ENCODE peak calls at places on chromosomes 3 and 15, in six cellular contexts. One of them, this sample, is unnamed. For H3K9me3, the result is how much of the 10 kb centered on the place peaks cover.

GRCh38 chr3:12005951-12006625 is 1.9 kb downstream of the SYN2 start:
- DNase-seq in CD4-positive, CD25-positive, alpha-beta regulatory T cell: no peak
- DNase-seq in tibial nerve: no peak
- DNase-seq in sigmoid colon: no peak
- DNase-seq in Caco-2: no peak
- DNase-seq in right lobe of liver: no peak
- DNase-seq in this sample: no peak

GRCh38 chr3:193737191-193737751 is 144.3 kb downstream of the OPA1 start:
- DNase-seq in tibial nerve: no peak
- DNase-seq in right lobe of liver: no peak
- DNase-seq in Caco-2: no peak
- DNase-seq in sigmoid colon: no peak
- DNase-seq in CD4-positive, CD25-positive, alpha-beta regulatory T cell: no peak
- DNase-seq in this sample: no peak

GRCh38 chr3:62546266-62546665 is 172.9 kb upstream of the FEZF2 start:
- DNase-seq in Caco-2: no peak
- DNase-seq in right lobe of liver: no peak
- DNase-seq in CD4-positive, CD25-positive, alpha-beta regulatory T cell: no peak
- DNase-seq in sigmoid colon: no peak
- DNase-seq in tibial nerve: no peak
- DNase-seq in this sample: no peak

GRCh38 chr3:196969001-196969659 is 497 bp upstream of the PIGZ start:
- DNase-seq in tibial nerve: no peak
- DNase-seq in CD4-positive, CD25-positive, alpha-beta regulatory T cell: peak
- DNase-seq in sigmoid colon: no peak
- DNase-seq in right lobe of liver: no peak
- DNase-seq in Caco-2: peak
- DNase-seq in this sample: no peak

GRCh38 chr3:158452324-158452723 is 118.7 kb upstream of the MLF1 start:
- DNase-seq in right lobe of liver: no peak
- DNase-seq in sigmoid colon: no peak
- DNase-seq in CD4-positive, CD25-positive, alpha-beta regulatory T cell: no peak
- DNase-seq in tibial nerve: no peak
- DNase-seq in Caco-2: no peak
- DNase-seq in this sample: no peak

GRCh38 chr15:90839187-90840071 is 29.0 kb upstream of the FURIN start:
- DNase-seq in Caco-2: no peak
- DNase-seq in right lobe of liver: no peak
- DNase-seq in sigmoid colon: no peak
- DNase-seq in CD4-positive, CD25-positive, alpha-beta regulatory T cell: no peak
- DNase-seq in tibial nerve: no peak
- DNase-seq in this sample: no peak

GRCh38 chr15:28896944-28897343 is 11.2 kb downstream of the APBA2 start:
- DNase-seq in CD4-positive, CD25-positive, alpha-beta regulatory T cell: no peak
- DNase-seq in right lobe of liver: no peak
- DNase-seq in tibial nerve: no peak
- DNase-seq in Caco-2: no peak
- DNase-seq in sigmoid colon: no peak
- DNase-seq in this sample: no peak

GRCh38 chr3:129627350-129628168 is 21.1 kb upstream of the PLXND1 start:
- DNase-seq in CD4-positive, CD25-positive, alpha-beta regulatory T cell: peak
- DNase-seq in sigmoid colon: peak
- DNase-seq in right lobe of liver: peak
- DNase-seq in tibial nerve: peak
- DNase-seq in Caco-2: peak
- DNase-seq in this sample: peak

GRCh38 chr3:122598556-122598955 is 21.1 kb downstream of the PARP15 start:
- DNase-seq in Caco-2: no peak
- DNase-seq in tibial nerve: no peak
- DNase-seq in right lobe of liver: no peak
- DNase-seq in sigmoid colon: no peak
- DNase-seq in CD4-positive, CD25-positive, alpha-beta regulatory T cell: no peak
- DNase-seq in this sample: no peak

GRCh38 chr3:59608356-59608755 is 558.5 kb upstream of the CFAP20DC start:
- DNase-seq in sigmoid colon: no peak
- DNase-seq in Caco-2: no peak
- DNase-seq in right lobe of liver: no peak
- DNase-seq in CD4-positive, CD25-positive, alpha-beta regulatory T cell: no peak
- DNase-seq in tibial nerve: no peak
- DNase-seq in this sample: no peak

GRCh38 chr3:185365281-185366211 is 2.6 kb downstream of the MAP3K13 start:
- DNase-seq in Caco-2: peak
- DNase-seq in sigmoid colon: no peak
- DNase-seq in CD4-positive, CD25-positive, alpha-beta regulatory T cell: no peak
- DNase-seq in right lobe of liver: no peak
- DNase-seq in tibial nerve: no peak
- DNase-seq in this sample: no peak

GRCh38 chr3:188469228-188469885 is 315.4 kb downstream of the LPP start:
- DNase-seq in right lobe of liver: no peak
- DNase-seq in CD4-positive, CD25-positive, alpha-beta regulatory T cell: no peak
- DNase-seq in tibial nerve: peak
- DNase-seq in sigmoid colon: no peak
- DNase-seq in Caco-2: no peak
- DNase-seq in this sample: no peak

GRCh38 chr3:183809209-183809608 is 16.2 kb downstream of the MAP6D1 start:
- DNase-seq in Caco-2: no peak
- DNase-seq in right lobe of liver: no peak
- DNase-seq in CD4-positive, CD25-positive, alpha-beta regulatory T cell: no peak
- DNase-seq in sigmoid colon: no peak
- DNase-seq in tibial nerve: no peak
- DNase-seq in this sample: no peak

GRCh38 chr3:161443921-161444457 is 52.6 kb upstream of the OTOL1 start:
- DNase-seq in CD4-positive, CD25-positive, alpha-beta regulatory T cell: no peak
- DNase-seq in Caco-2: no peak
- DNase-seq in right lobe of liver: no peak
- DNase-seq in tibial nerve: no peak
- DNase-seq in sigmoid colon: no peak
- DNase-seq in this sample: no peak

GRCh38 chr3:176741648-176742047 is 455.6 kb downstream of the TBL1XR1 start:
- DNase-seq in tibial nerve: no peak
- DNase-seq in right lobe of liver: no peak
- DNase-seq in sigmoid colon: no peak
- DNase-seq in Caco-2: no peak
- DNase-seq in CD4-positive, CD25-positive, alpha-beta regulatory T cell: no peak
- DNase-seq in this sample: no peak

GRCh38 chr3:23078735-23079134 is 124.4 kb upstream of the UBE2E2 start:
- DNase-seq in sigmoid colon: no peak
- DNase-seq in CD4-positive, CD25-positive, alpha-beta regulatory T cell: no peak
- DNase-seq in tibial nerve: no peak
- DNase-seq in Caco-2: no peak
- DNase-seq in right lobe of liver: no peak
- DNase-seq in this sample: no peak

GRCh38 chr3:11661827-11662226 is 18.1 kb upstream of the VGLL4 start:
- DNase-seq in CD4-positive, CD25-positive, alpha-beta regulatory T cell: no peak
- DNase-seq in sigmoid colon: no peak
- DNase-seq in Caco-2: no peak
- DNase-seq in tibial nerve: no peak
- DNase-seq in right lobe of liver: no peak
- DNase-seq in this sample: no peak

GRCh38 chr3:149009732-149010131 is 18.4 kb downstream of the GYG1 start:
- DNase-seq in Caco-2: no peak
- DNase-seq in sigmoid colon: no peak
- DNase-seq in right lobe of liver: no peak
- DNase-seq in CD4-positive, CD25-positive, alpha-beta regulatory T cell: peak
- DNase-seq in tibial nerve: no peak
- DNase-seq in this sample: no peak

GRCh38 chr15:101532865-101533264 is 43.4 kb upstream of the PCSK6 start:
- DNase-seq in Caco-2: no peak
- DNase-seq in right lobe of liver: no peak
- DNase-seq in sigmoid colon: peak
- DNase-seq in CD4-positive, CD25-positive, alpha-beta regulatory T cell: no peak
- DNase-seq in tibial nerve: no peak
- DNase-seq in this sample: no peak

GRCh38 chr15:68930268-68931022 is at the start of gene SPESP1:
- DNase-seq in CD4-positive, CD25-positive, alpha-beta regulatory T cell: peak
- DNase-seq in sigmoid colon: peak
- DNase-seq in right lobe of liver: peak
- DNase-seq in tibial nerve: peak
- DNase-seq in Caco-2: no peak
- DNase-seq in this sample: peak

GRCh38 chr15:38412466-38412865 is 41.5 kb upstream of the FAM98B start:
- DNase-seq in tibial nerve: no peak
- DNase-seq in CD4-positive, CD25-positive, alpha-beta regulatory T cell: no peak
- DNase-seq in right lobe of liver: no peak
- DNase-seq in Caco-2: no peak
- DNase-seq in sigmoid colon: no peak
- DNase-seq in this sample: no peak

GRCh38 chr3:183435701-183436100 is 7.3 kb upstream of the MCF2L2 start:
- DNase-seq in Caco-2: no peak
- DNase-seq in right lobe of liver: no peak
- DNase-seq in CD4-positive, CD25-positive, alpha-beta regulatory T cell: no peak
- DNase-seq in tibial nerve: no peak
- DNase-seq in sigmoid colon: no peak
- DNase-seq in this sample: no peak

GRCh38 chr3:11464356-11464755 is 179.4 kb downstream of the VGLL4 start:
- DNase-seq in CD4-positive, CD25-positive, alpha-beta regulatory T cell: no peak
- DNase-seq in right lobe of liver: no peak
- DNase-seq in sigmoid colon: no peak
- DNase-seq in tibial nerve: no peak
- DNase-seq in Caco-2: no peak
- DNase-seq in this sample: no peak

GRCh38 chr3:22982981-22983582 is 220.0 kb upstream of the UBE2E2 start:
- DNase-seq in tibial nerve: no peak
- DNase-seq in sigmoid colon: no peak
- DNase-seq in right lobe of liver: no peak
- DNase-seq in Caco-2: no peak
- DNase-seq in CD4-positive, CD25-positive, alpha-beta regulatory T cell: no peak
- DNase-seq in this sample: no peak

GRCh38 chr3:54660599-54661210 is 267.2 kb downstream of the LRTM1 start:
- DNase-seq in CD4-positive, CD25-positive, alpha-beta regulatory T cell: no peak
- DNase-seq in sigmoid colon: peak
- DNase-seq in right lobe of liver: no peak
- DNase-seq in tibial nerve: no peak
- DNase-seq in Caco-2: no peak
- DNase-seq in this sample: no peak

GRCh38 chr3:42660898-42661297 is 7.4 kb downstream of the ZBTB47 start:
- DNase-seq in CD4-positive, CD25-positive, alpha-beta regulatory T cell: no peak
- DNase-seq in tibial nerve: no peak
- DNase-seq in right lobe of liver: no peak
- DNase-seq in sigmoid colon: no peak
- DNase-seq in Caco-2: no peak
- DNase-seq in this sample: no peak

GRCh38 chr3:172285844-172286243 is 162.4 kb downstream of the GHSR start:
- DNase-seq in CD4-positive, CD25-positive, alpha-beta regulatory T cell: no peak
- DNase-seq in Caco-2: no peak
- DNase-seq in right lobe of liver: no peak
- DNase-seq in tibial nerve: no peak
- DNase-seq in sigmoid colon: no peak
- DNase-seq in this sample: no peak

GRCh38 chr15:95715116-95715888 is 615.2 kb upstream of the NR2F2 start:
- DNase-seq in CD4-positive, CD25-positive, alpha-beta regulatory T cell: no peak
- DNase-seq in sigmoid colon: no peak
- DNase-seq in Caco-2: no peak
- DNase-seq in tibial nerve: no peak
- DNase-seq in right lobe of liver: no peak
- DNase-seq in this sample: no peak

GRCh38 chr15:23588268-23588667 is 22.8 kb downstream of the MKRN3 start:
- DNase-seq in Caco-2: peak
- DNase-seq in tibial nerve: no peak
- DNase-seq in right lobe of liver: no peak
- DNase-seq in CD4-positive, CD25-positive, alpha-beta regulatory T cell: no peak
- DNase-seq in sigmoid colon: no peak
- DNase-seq in this sample: no peak
- H3K9me3 ChIP-seq in Caco-2: under half
- H3K9me3 ChIP-seq in tibial nerve: under half
- H3K9me3 ChIP-seq in right lobe of liver: under half
- H3K9me3 ChIP-seq in CD4-positive, CD25-positive, alpha-beta regulatory T cell: under half
- H3K9me3 ChIP-seq in sigmoid colon: under half
- H3K9me3 ChIP-seq in this sample: under half

GRCh38 chr15:27458370-27459084 is 487.5 kb downstream of the GABRG3 start:
- DNase-seq in CD4-positive, CD25-positive, alpha-beta regulatory T cell: no peak
- DNase-seq in Caco-2: no peak
- DNase-seq in sigmoid colon: no peak
- DNase-seq in right lobe of liver: no peak
- DNase-seq in tibial nerve: no peak
- DNase-seq in this sample: no peak
- H3K9me3 ChIP-seq in CD4-positive, CD25-positive, alpha-beta regulatory T cell: under half
- H3K9me3 ChIP-seq in Caco-2: under half
- H3K9me3 ChIP-seq in sigmoid colon: under half
- H3K9me3 ChIP-seq in right lobe of liver: under half
- H3K9me3 ChIP-seq in tibial nerve: under half
- H3K9me3 ChIP-seq in this sample: under half

GRCh38 chr15:25247418-25248030 is 191.3 kb downstream of the UBE3A start:
- DNase-seq in right lobe of liver: peak
- DNase-seq in sigmoid colon: no peak
- DNase-seq in CD4-positive, CD25-positive, alpha-beta regulatory T cell: no peak
- DNase-seq in Caco-2: no peak
- DNase-seq in tibial nerve: no peak
- DNase-seq in this sample: no peak
- H3K9me3 ChIP-seq in right lobe of liver: under half
- H3K9me3 ChIP-seq in sigmoid colon: under half
- H3K9me3 ChIP-seq in CD4-positive, CD25-positive, alpha-beta regulatory T cell: half or more
- H3K9me3 ChIP-seq in Caco-2: under half
- H3K9me3 ChIP-seq in tibial nerve: half or more
- H3K9me3 ChIP-seq in this sample: under half

GRCh38 chr15:20346082-20346805 is 195.4 kb downstream of the GOLGA6L6 start:
- DNase-seq in Caco-2: no peak
- DNase-seq in tibial nerve: no peak
- DNase-seq in right lobe of liver: no peak
- DNase-seq in sigmoid colon: peak
- DNase-seq in CD4-positive, CD25-positive, alpha-beta regulatory T cell: no peak
- DNase-seq in this sample: no peak

GRCh38 chr15:20345401-20345958 is 196.1 kb downstream of the GOLGA6L6 start:
- DNase-seq in right lobe of liver: no peak
- DNase-seq in CD4-positive, CD25-positive, alpha-beta regulatory T cell: no peak
- DNase-seq in tibial nerve: no peak
- DNase-seq in sigmoid colon: peak
- DNase-seq in Caco-2: peak
- DNase-seq in this sample: no peak

GRCh38 chr15:20348900-20349773 is 192.5 kb downstream of the GOLGA6L6 start:
- DNase-seq in tibial nerve: no peak
- DNase-seq in Caco-2: no peak
- DNase-seq in CD4-positive, CD25-positive, alpha-beta regulatory T cell: no peak
- DNase-seq in sigmoid colon: peak
- DNase-seq in right lobe of liver: no peak
- DNase-seq in this sample: no peak

GRCh38 chr15:20349774-20350498 is 191.7 kb downstream of the GOLGA6L6 start:
- DNase-seq in CD4-positive, CD25-positive, alpha-beta regulatory T cell: no peak
- DNase-seq in right lobe of liver: no peak
- DNase-seq in sigmoid colon: peak
- DNase-seq in tibial nerve: no peak
- DNase-seq in Caco-2: no peak
- DNase-seq in this sample: no peak

DNA sequence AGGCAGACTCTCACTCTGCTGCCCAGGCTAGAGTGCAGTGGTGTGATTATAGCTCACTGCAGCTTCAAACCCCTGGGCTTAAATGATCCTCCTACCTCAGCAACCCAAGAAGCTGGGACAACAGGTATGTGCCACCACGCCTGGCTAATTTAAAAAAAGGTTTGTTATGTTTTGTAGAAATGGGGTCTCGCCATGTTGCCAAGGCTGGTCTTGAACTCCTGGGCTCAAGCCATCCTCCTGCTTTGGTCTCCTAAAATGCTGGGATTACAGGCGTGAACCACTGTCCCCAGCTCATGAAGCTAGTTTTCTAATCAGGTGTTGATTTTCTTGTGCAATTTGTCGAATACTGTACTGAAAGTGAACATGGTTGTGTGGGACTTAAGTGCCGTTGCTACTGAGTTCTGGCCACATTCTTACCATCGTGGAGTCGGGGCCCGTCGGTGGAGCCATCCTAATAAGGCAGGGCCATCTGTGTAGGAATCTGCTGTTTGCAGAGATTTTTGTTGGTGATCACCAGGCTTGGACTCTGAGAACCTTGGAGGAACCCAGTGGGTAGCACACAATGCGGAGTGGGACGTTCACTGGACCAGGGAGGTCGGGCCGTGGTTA is 193.2 kb downstream of the GOLGA6L6 start:
- DNase-seq in right lobe of liver: no peak
- DNase-seq in sigmoid colon: peak
- DNase-seq in tibial nerve: no peak
- DNase-seq in CD4-positive, CD25-positive, alpha-beta regulatory T cell: no peak
- DNase-seq in Caco-2: no peak
- DNase-seq in this sample: no peak
- H3K9me3 ChIP-seq in right lobe of liver: under half
- H3K9me3 ChIP-seq in sigmoid colon: under half
- H3K9me3 ChIP-seq in tibial nerve: under half
- H3K9me3 ChIP-seq in CD4-positive, CD25-positive, alpha-beta regulatory T cell: under half
- H3K9me3 ChIP-seq in Caco-2: under half
- H3K9me3 ChIP-seq in this sample: under half

This sample was measured in T-helper 17 cell.